ENCODE peak calls at places on chromosomes 7 and 10, in four cellular contexts. One of them, this sample, is unnamed.

GRCh38 chr10:97853006-97853405 is 3.4 kb downstream of the GOLGA7B start:
- DNase-seq in activated CD8-positive, alpha-beta memory T cell treated with anti-CD3 and anti-CD28 coated beads for 24 hours: no peak
- DNase-seq in HCEC 1CT: no peak
- DNase-seq in IMR-90: no peak
- DNase-seq in this sample: no peak

GRCh38 chr7:36198854-36199266 is 45.8 kb downstream of the EEPD1 start:
- DNase-seq in activated CD8-positive, alpha-beta memory T cell treated with anti-CD3 and anti-CD28 coated beads for 24 hours: no peak
- DNase-seq in HCEC 1CT: peak; percentile 45
- DNase-seq in IMR-90: peak; percentile 50
- DNase-seq in this sample: peak; percentile 58

GRCh38 chr10:6746782-6747181 is 166.7 kb upstream of the PRKCQ start:
- DNase-seq in activated CD8-positive, alpha-beta memory T cell treated with anti-CD3 and anti-CD28 coated beads for 24 hours: no peak
- DNase-seq in HCEC 1CT: peak; percentile 87
- DNase-seq in IMR-90: peak; percentile 93
- DNase-seq in this sample: peak; percentile 27

GRCh38 chr7:34841326-34841725 is 183.3 kb downstream of the NPSR1 start:
- DNase-seq in activated CD8-positive, alpha-beta memory T cell treated with anti-CD3 and anti-CD28 coated beads for 24 hours: no peak
- DNase-seq in HCEC 1CT: no peak
- DNase-seq in IMR-90: no peak
- DNase-seq in this sample: no peak

GRCh38 chr10:111018021-111018420 is 58.8 kb upstream of the ADRA2A start:
- DNase-seq in activated CD8-positive, alpha-beta memory T cell treated with anti-CD3 and anti-CD28 coated beads for 24 hours: no peak
- DNase-seq in HCEC 1CT: peak; percentile 8
- DNase-seq in IMR-90: peak; percentile 8
- DNase-seq in this sample: peak; percentile 15

GRCh38 chr10:29836396-29836795 is 201.6 kb upstream of the SVIL start:
- DNase-seq in activated CD8-positive, alpha-beta memory T cell treated with anti-CD3 and anti-CD28 coated beads for 24 hours: no peak
- DNase-seq in HCEC 1CT: no peak
- DNase-seq in IMR-90: no peak
- DNase-seq in this sample: no peak

GRCh38 chr10:51031995-51032394 is 42.3 kb upstream of the PRKG1 start:
- DNase-seq in activated CD8-positive, alpha-beta memory T cell treated with anti-CD3 and anti-CD28 coated beads for 24 hours: no peak
- DNase-seq in HCEC 1CT: no peak
- DNase-seq in IMR-90: no peak
- DNase-seq in this sample: no peak

GRCh38 chr10:132820056-132820455 is 34.1 kb upstream of the NKX6-2 start:
- DNase-seq in activated CD8-positive, alpha-beta memory T cell treated with anti-CD3 and anti-CD28 coated beads for 24 hours: no peak
- DNase-seq in HCEC 1CT: no peak
- DNase-seq in IMR-90: no peak
- DNase-seq in this sample: no peak

GRCh38 chr7:67022501-67022900 is 25.9 kb downstream of the TYW1 start:
- DNase-seq in activated CD8-positive, alpha-beta memory T cell treated with anti-CD3 and anti-CD28 coated beads for 24 hours: peak; percentile 4
- DNase-seq in HCEC 1CT: no peak
- DNase-seq in IMR-90: no peak
- DNase-seq in this sample: no peak

GRCh38 chr10:117318909-117319308 is 56.3 kb downstream of the PDZD8 start:
- DNase-seq in activated CD8-positive, alpha-beta memory T cell treated with anti-CD3 and anti-CD28 coated beads for 24 hours: no peak
- DNase-seq in HCEC 1CT: peak; percentile 24
- DNase-seq in IMR-90: peak; percentile 35
- DNase-seq in this sample: peak; percentile 15

GRCh38 chr10:79415736-79416577 is 29.5 kb downstream of the ZCCHC24 start:
- DNase-seq in activated CD8-positive, alpha-beta memory T cell treated with anti-CD3 and anti-CD28 coated beads for 24 hours: no peak
- DNase-seq in HCEC 1CT: no peak
- DNase-seq in IMR-90: no peak
- DNase-seq in this sample: no peak

GRCh38 chr10:82981137-82981723 is 1106.2 kb downstream of the NRG3 start:
- DNase-seq in activated CD8-positive, alpha-beta memory T cell treated with anti-CD3 and anti-CD28 coated beads for 24 hours: no peak
- DNase-seq in HCEC 1CT: no peak
- DNase-seq in IMR-90: peak; percentile 45
- DNase-seq in this sample: peak; percentile 57

GRCh38 chr7:139059905-139060304 is 24.1 kb upstream of the ZC3HAV1L start:
- DNase-seq in activated CD8-positive, alpha-beta memory T cell treated with anti-CD3 and anti-CD28 coated beads for 24 hours: peak; percentile 28
- DNase-seq in HCEC 1CT: no peak
- DNase-seq in IMR-90: no peak
- DNase-seq in this sample: no peak

GRCh38 chr10:24603333-24603732 is 120.4 kb downstream of the ARHGAP21 start:
- DNase-seq in activated CD8-positive, alpha-beta memory T cell treated with anti-CD3 and anti-CD28 coated beads for 24 hours: no peak
- DNase-seq in HCEC 1CT: peak; percentile 71
- DNase-seq in IMR-90: peak; percentile 70
- DNase-seq in this sample: peak; percentile 78

GRCh38 chr10:124315599-124316270 is 103.0 kb downstream of the OAT start:
- DNase-seq in activated CD8-positive, alpha-beta memory T cell treated with anti-CD3 and anti-CD28 coated beads for 24 hours: no peak
- DNase-seq in HCEC 1CT: no peak
- DNase-seq in IMR-90: no peak
- DNase-seq in this sample: peak; percentile 21

GRCh38 chr7:151783958-151784575 is 92.8 kb downstream of the PRKAG2 start:
- DNase-seq in activated CD8-positive, alpha-beta memory T cell treated with anti-CD3 and anti-CD28 coated beads for 24 hours: no peak
- DNase-seq in HCEC 1CT: no peak
- DNase-seq in IMR-90: no peak
- DNase-seq in this sample: no peak

GRCh38 chr10:32471232-32471631 is 25.3 kb downstream of the CCDC7 start:
- DNase-seq in activated CD8-positive, alpha-beta memory T cell treated with anti-CD3 and anti-CD28 coated beads for 24 hours: no peak
- DNase-seq in HCEC 1CT: no peak
- DNase-seq in IMR-90: no peak
- DNase-seq in this sample: no peak

GRCh38 chr10:92692085-92692671 is 2.4 kb downstream of the HHEX start:
- DNase-seq in activated CD8-positive, alpha-beta memory T cell treated with anti-CD3 and anti-CD28 coated beads for 24 hours: no peak
- DNase-seq in HCEC 1CT: no peak
- DNase-seq in IMR-90: no peak
- DNase-seq in this sample: no peak

GRCh38 chr7:38318803-38319416 is 45.5 kb upstream of the TARP start:
- DNase-seq in activated CD8-positive, alpha-beta memory T cell treated with anti-CD3 and anti-CD28 coated beads for 24 hours: no peak
- DNase-seq in HCEC 1CT: peak; percentile 61
- DNase-seq in IMR-90: peak; percentile 81
- DNase-seq in this sample: peak; percentile 92